ENCODE peak calls at places on chromosomes 3 and 15, in seven cellular contexts. X is fibroblast of lung; K is lung; M is aorta; C is PC-3; O is CD8-positive, alpha-beta T cell; J is naive thymus-derived CD4-positive, alpha-beta T cell. B is an unnamed sample.

GRCh38 chr15:90594297-90594696 is 64.6 kb downstream of the CRTC3 start:
- DNase-seq in X (peak; percentile 45), K (peak; percentile 91), M (peak; percentile 92), C (peak; percentile 81), O (peak; percentile 82), J (peak; percentile 85), B (no peak)

GRCh38 chr3:11910971-11911531 is 64.4 kb upstream of the TAMM41 start:
- DNase-seq in X (no peak), K (no peak), M (peak; percentile 71), C (no peak), O (no peak), J (no peak), B (no peak)

GRCh38 chr3:71389911-71390573 is 193.5 kb downstream of the FOXP1 start:
- DNase-seq in X (peak; percentile 91), K (peak; percentile 57), M (no peak), C (peak; percentile 65), O (peak; percentile 12), J (peak; percentile 48), B (no peak)

GRCh38 chr15:50764331-50765201 is 940 bp downstream of the SPPL2A start:
- DNase-seq in X (peak; percentile 33), K (no peak), M (no peak), C (peak; percentile 2), O (no peak), J (peak; percentile 8), B (no peak)

GRCh38 chr15:58555168-58556027 is 123.6 kb downstream of the LIPC start:
- DNase-seq in X (no peak), K (no peak), M (peak; percentile 53), C (no peak), O (no peak), J (no peak), B (no peak)

GRCh38 chr3:5160926-5161858 is 26.3 kb upstream of the EDEM1 start:
- DNase-seq in X (peak; percentile 24), K (peak; percentile 43), M (no peak), C (peak; percentile 62), O (no peak), J (no peak), B (no peak)

GRCh38 chr15:51290720-51291119 is 47.7 kb downstream of the CYP19A1 start:
- DNase-seq in X (no peak), K (no peak), M (no peak), C (no peak), O (no peak), J (no peak), B (no peak)

GRCh38 chr15:43410572-43411214 is 39.8 kb downstream of the TUBGCP4 start:
- DNase-seq in X (peak; percentile 36), K (no peak), M (no peak), C (no peak), O (no peak), J (no peak), B (no peak)

GRCh38 chr3:30440880-30441279 is 165.5 kb upstream of the TGFBR2 start:
- DNase-seq in X (peak; percentile 79), K (no peak), M (no peak), C (no peak), O (no peak), J (no peak), B (peak; percentile 7)

GRCh38 chr15:33374181-33375006 is 63.6 kb downstream of the RYR3 start:
- DNase-seq in X (no peak), K (no peak), M (no peak), C (no peak), O (no peak), J (no peak), B (no peak)

GRCh38 chr15:90060797-90061196 is 41.5 kb downstream of the IDH2 start:
- DNase-seq in X (no peak), K (no peak), M (no peak), C (no peak), O (no peak), J (no peak), B (no peak)

GRCh38 chr15:99981839-99982658 is 248.8 kb upstream of the LYSMD4 start:
- DNase-seq in X (no peak), K (no peak), M (peak; percentile 60), C (no peak), O (no peak), J (no peak), B (no peak)

GRCh38 chr3:71039332-71039731 is 544.2 kb downstream of the FOXP1 start:
- DNase-seq in X (no peak), K (no peak), M (no peak), C (no peak), O (no peak), J (peak; percentile 43), B (no peak)

GRCh38 chr15:69934607-69935006 is 163.1 kb downstream of the TLE3 start:
- DNase-seq in X (no peak), K (no peak), M (no peak), C (no peak), O (no peak), J (no peak), B (no peak)
- H3K27me3 ChIP-seq in X (peaks cover 3% of the 10 kb centered on the region), K (no peaks in the 10 kb centered on the region), M (no peaks in the 10 kb centered on the region), C (peaks cover 26% of the 10 kb centered on the region), O (no peaks in the 10 kb centered on the region), J (no peaks in the 10 kb centered on the region), B (peaks cover 4% of the 10 kb centered on the region)

DNA sequence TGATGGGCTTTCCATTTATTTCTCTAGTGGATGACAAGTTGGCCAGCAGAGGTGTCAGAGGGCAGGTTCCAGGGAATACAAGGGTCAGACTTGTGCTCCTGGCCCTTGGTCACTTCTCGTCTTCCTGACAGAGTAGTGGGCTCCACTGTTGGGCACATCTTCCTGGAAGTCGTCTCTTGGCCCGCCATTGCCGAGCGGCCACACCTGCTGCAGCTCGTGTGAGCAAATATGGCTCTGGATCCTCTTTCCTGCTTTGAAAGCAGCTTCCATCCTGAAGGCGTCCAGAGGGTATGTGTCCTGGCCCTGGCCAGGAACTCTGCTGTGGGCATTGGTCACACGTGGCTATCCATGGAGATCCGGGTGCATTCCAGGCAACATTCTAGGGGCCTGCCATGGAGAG is 100.2 kb downstream of the SNRPN start:
- DNase-seq in X (no peak), K (no peak), M (peak; percentile 50), C (no peak), O (no peak), J (no peak), B (no peak)
- H3K9me3 ChIP-seq in X (peaks cover 27% of the 10 kb centered on the region), K (peaks cover 100% of the 10 kb centered on the region), M (peaks cover 94% of the 10 kb centered on the region), C (peaks cover 74% of the 10 kb centered on the region), O (peaks cover 98% of the 10 kb centered on the region), J (peaks cover 31% of the 10 kb centered on the region), B (peaks cover 73% of the 10 kb centered on the region)

DNA sequence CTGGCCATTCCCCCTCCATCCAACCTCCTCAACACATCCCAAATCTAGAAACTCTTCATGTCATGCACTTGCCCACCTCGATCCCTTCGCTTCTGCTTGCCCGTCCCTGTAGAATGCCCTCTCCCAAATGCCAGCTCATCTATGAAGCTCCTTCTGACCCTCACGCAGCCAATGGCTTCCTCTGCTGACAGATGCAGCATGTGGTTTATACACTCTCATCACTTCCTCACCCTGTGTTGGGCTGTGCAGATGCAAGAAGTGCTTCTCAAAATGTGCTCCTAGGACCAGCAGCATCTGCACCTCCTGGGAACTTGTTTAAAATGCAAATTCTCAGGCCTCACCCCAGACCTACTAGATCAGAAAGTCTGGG is 51.7 kb downstream of the SEMA5B start:
- DNase-seq in X (peak; percentile 19), K (no peak), M (no peak), C (no peak), O (no peak), J (no peak), B (no peak)
- H3K27me3 ChIP-seq in X (peaks cover 9% of the 10 kb centered on the region), K (no peaks in the 10 kb centered on the region), M (no peaks in the 10 kb centered on the region), C (peaks cover 42% of the 10 kb centered on the region), O (no peaks in the 10 kb centered on the region), J (no peaks in the 10 kb centered on the region), B (peaks cover 8% of the 10 kb centered on the region)

GRCh38 chr3:189836795-189837194 is 205.6 kb downstream of the TP63 start:
- DNase-seq in X (no peak), K (no peak), M (no peak), C (no peak), O (no peak), J (no peak), B (no peak)

GRCh38 chr3:189838291-189838690 is 207.1 kb downstream of the TP63 start:
- DNase-seq in X (no peak), K (no peak), M (no peak), C (no peak), O (no peak), J (no peak), B (no peak)

GRCh38 chr3:189841474-189842205 is 210.5 kb downstream of the TP63 start:
- DNase-seq in X (peak; percentile 82), K (no peak), M (no peak), C (peak; percentile 79), O (no peak), J (no peak), B (no peak)

GRCh38 chr3:189842681-189843602 is 211.8 kb downstream of the TP63 start:
- DNase-seq in X (no peak), K (no peak), M (no peak), C (no peak), O (no peak), J (no peak), B (no peak)

GRCh38 chr3:189839576-189839975 is 208.4 kb downstream of the TP63 start:
- DNase-seq in X (peak; percentile 85), K (no peak), M (no peak), C (peak; percentile 27), O (no peak), J (no peak), B (no peak)
- H3K9me3 ChIP-seq in X (no peaks in the 10 kb centered on the region), K (peaks cover 2% of the 10 kb centered on the region), M (no peaks in the 10 kb centered on the region), C (no peaks in the 10 kb centered on the region), O (no peaks in the 10 kb centered on the region), J (no peaks in the 10 kb centered on the region), B (no peaks in the 10 kb centered on the region)

GRCh38 chr15:85361306-85361705 is 19.1 kb upstream of the AKAP13 start:
- DNase-seq in X (no peak), K (no peak), M (no peak), C (no peak), O (no peak), J (no peak), B (no peak)
- H3K27me3 ChIP-seq in X (no peaks in the 10 kb centered on the region), K (no peaks in the 10 kb centered on the region), M (no peaks in the 10 kb centered on the region), C (no peaks in the 10 kb centered on the region), O (no peaks in the 10 kb centered on the region), J (no peaks in the 10 kb centered on the region), B (no peaks in the 10 kb centered on the region)

GRCh38 chr15:46014532-46014931 is 379.7 kb downstream of the SQOR start:
- DNase-seq in X (no peak), K (no peak), M (no peak), C (no peak), O (no peak), J (no peak), B (no peak)
- H3K9me3 ChIP-seq in X (no peaks in the 10 kb centered on the region), K (peaks cover 11% of the 10 kb centered on the region), M (no peaks in the 10 kb centered on the region), C (no peaks in the 10 kb centered on the region), O (no peaks in the 10 kb centered on the region), J (no peaks in the 10 kb centered on the region), B (peaks cover 3% of the 10 kb centered on the region)